ENCODE peak calls at places on chromosomes 16 and 17, in four cellular contexts. R is cardiac fibroblast, E is EL, O is endodermal cell. D is an unnamed sample.

GRCh38 chr16:55775857-55776256 is 57.0 kb downstream of the CES1 start:
- DNase-seq in O (no peak), R (no peak), E (no peak), D (no peak)

GRCh38 chr16:59210955-59211541 is 476.9 kb upstream of the GOT2 start:
- DNase-seq in R (peak; percentile 59), O (peak; percentile 82), E (peak; percentile 94), D (peak; percentile 83)

GRCh38 chr17:1229354-1229890 is 40.8 kb upstream of the BHLHA9 start:
- DNase-seq in E (peak; percentile 40), O (peak; percentile 84), R (no peak), D (peak; percentile 53)

GRCh38 chr17:35801583-35802224 is 6.3 kb upstream of the MMP28 start:
- DNase-seq in O (no peak), R (peak; percentile 54), E (peak; percentile 12), D (no peak)

GRCh38 chr17:82489117-82489516 is 30.4 kb upstream of the FOXK2 start:
- DNase-seq in R (peak; percentile 46), O (no peak), E (peak; percentile 61), D (no peak)

GRCh38 chr17:62822080-62822904 is 14.2 kb upstream of the MARCHF10 start:
- DNase-seq in E (no peak), O (peak; percentile 35), R (no peak), D (no peak)

GRCh38 chr17:15092261-15092660 is 172.9 kb downstream of the PMP22 start:
- DNase-seq in O (peak; percentile 2), R (no peak), E (no peak), D (no peak)

GRCh38 chr16:73202176-73202729 is 154.3 kb upstream of the ZFHX3 start:
- DNase-seq in R (peak; percentile 93), O (no peak), E (peak; percentile 95), D (no peak)

GRCh38 chr16:3158014-3158497 is 23.2 kb downstream of the ZNF213 start:
- DNase-seq in O (peak; percentile 82), R (no peak), E (peak; percentile 47), D (peak; percentile 47)

GRCh38 chr16:11596572-11597226 is 10.0 kb upstream of the LITAF start:
- DNase-seq in E (no peak), O (no peak), R (no peak), D (peak; percentile 60)

GRCh38 chr17:30554839-30555751 is 77.9 kb downstream of the GOSR1 start:
- DNase-seq in E (peak; percentile 48), O (peak; percentile 93), R (peak; percentile 46), D (peak; percentile 74)

GRCh38 chr16:67237396-67238277 is 9.6 kb downstream of the FHOD1 start:
- DNase-seq in O (no peak), R (no peak), E (no peak), D (no peak)

GRCh38 chr16:25625620-25626019 is 66.1 kb upstream of the HS3ST4 start:
- DNase-seq in R (no peak), E (no peak), O (no peak), D (no peak)

GRCh38 chr17:82019905-82020873 is 2.5 kb downstream of the CENPX start:
- DNase-seq in R (peak; percentile 50), O (peak; percentile 97), E (peak; percentile 56), D (peak; percentile 89)

GRCh38 chr17:64341181-64341580 is 49.5 kb downstream of the PECAM1 start:
- DNase-seq in O (no peak), E (no peak), R (no peak), D (no peak)

GRCh38 chr17:77140878-77141767 is at the start of gene SEC14L1:
- DNase-seq in E (peak; percentile 59), R (peak; percentile 47), O (peak; percentile 93), D (peak; percentile 78)

GRCh38 chr17:59027750-59028149 is 78.9 kb downstream of the TRIM37 start:
- DNase-seq in O (no peak), E (no peak), R (no peak), D (no peak)

GRCh38 chr17:29237476-29238132 is 9.1 kb upstream of the CRYBA1 start:
- DNase-seq in R (peak; percentile 86), E (peak; percentile 74), O (peak; percentile 32), D (no peak)

GRCh38 chr16:55912022-55912421 is 36.8 kb upstream of the CES5A start:
- DNase-seq in E (no peak), O (no peak), R (no peak), D (no peak)

GRCh38 chr16:7440886-7441400 is 108.3 kb downstream of the RBFOX1 start:
- DNase-seq in O (peak; percentile 62), E (no peak), R (no peak), D (peak; percentile 19)

GRCh38 chr17:35764123-35764991 is 3.7 kb downstream of the C17orf50 start:
- DNase-seq in O (peak; percentile 99), E (peak; percentile 89), R (peak; percentile 79), D (peak; percentile 96)

GRCh38 chr17:37447641-37448040 is 41.0 kb downstream of the TADA2A start:
- DNase-seq in O (no peak), R (peak; percentile 58), E (peak; percentile 56), D (no peak)

GRCh38 chr17:9236286-9237052 is 215.2 kb downstream of the NTN1 start:
- DNase-seq in O (no peak), E (no peak), R (no peak), D (no peak)

GRCh38 chr17:61456688-61457225 is 4.5 kb downstream of the TBX4 start:
- DNase-seq in R (no peak), O (peak; percentile 78), E (no peak), D (no peak)

D was measured in GM23338.